ENCODE peak calls at places on chromosome 4, in five cellular contexts. J is neural crest cell, Q is lung, I is lower lobe of right lung, M is MCF 10A. P is an unnamed sample.

GRCh38 chr4:32775049-32775448 is 2054.9 kb downstream of the PCDH7 start:
- DNase-seq in J (no peak), Q (no peak), I (no peak), M (peak; percentile 65), P (peak; percentile 61)

GRCh38 chr4:177235026-177235425 is 74.6 kb upstream of the NEIL3 start:
- DNase-seq in J (no peak), Q (no peak), I (no peak), M (peak; percentile 4), P (peak; percentile 14)

GRCh38 chr4:174873931-174874330 is 44.2 kb upstream of the ADAM29 start:
- DNase-seq in J (no peak), Q (no peak), I (no peak), M (peak; percentile 63), P (peak; percentile 13)

GRCh38 chr4:25157071-25157470 is 3.2 kb downstream of the SEPSECS start:
- DNase-seq in J (no peak), Q (no peak), I (no peak), M (no peak), P (no peak)

GRCh38 chr4:8267077-8267476 is 2.5 kb upstream of the HTRA3 start:
- DNase-seq in J (peak; percentile 49), Q (peak; percentile 68), I (peak; percentile 85), M (peak; percentile 81), P (peak; percentile 52)

GRCh38 chr4:153488006-153488718 is 22.0 kb downstream of the TMEM131L start:
- DNase-seq in J (no peak), Q (peak; percentile 37), I (no peak), M (no peak), P (peak; percentile 37)

GRCh38 chr4:118034061-118034785 is at the start of gene NDST3:
- DNase-seq in J (peak; percentile 64), Q (peak; percentile 55), I (peak; percentile 64), M (peak; percentile 88), P (peak; percentile 53)

GRCh38 chr4:81369898-81370297 is 101.8 kb downstream of the RASGEF1B start:
- DNase-seq in J (no peak), Q (no peak), I (no peak), M (no peak), P (no peak)

GRCh38 chr4:184824081-184824775 is 1.5 kb downstream of the ACSL1 start:
- DNase-seq in J (no peak), Q (no peak), I (no peak), M (no peak), P (no peak)

GRCh38 chr4:15653864-15654391 is 1.2 kb downstream of the FBXL5 start:
- DNase-seq in J (peak; percentile 5), Q (no peak), I (no peak), M (peak; percentile 68), P (no peak)

GRCh38 chr4:46389301-46389761 is 597 bp downstream of the GABRA2 start:
- DNase-seq in J (peak; percentile 12), Q (no peak), I (no peak), M (peak; percentile 45), P (no peak)

DNA sequence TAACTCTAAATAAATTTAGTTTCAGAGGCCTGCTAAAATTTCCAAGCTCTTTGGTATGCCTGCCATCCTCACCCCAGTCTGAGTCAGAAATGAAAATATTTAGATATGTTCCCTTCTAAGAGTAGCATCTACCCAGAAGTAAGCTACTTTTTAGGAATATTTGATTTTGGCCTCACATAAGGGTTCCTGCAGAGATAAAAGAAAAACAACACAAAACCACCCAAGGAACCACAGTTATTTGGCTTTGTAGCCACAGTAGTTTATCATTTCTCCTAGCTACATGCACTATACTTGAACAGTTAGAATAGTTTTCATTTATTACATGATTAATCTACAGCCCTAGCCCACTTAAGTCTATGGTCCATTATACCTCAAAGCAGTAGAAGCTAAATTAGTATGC is 192.5 kb upstream of the FAM241A start:
- DNase-seq in J (no peak), Q (no peak), I (no peak), M (no peak), P (no peak)
- TF ChIP-seq CTCF in J (no peak), Q (no peak), I (no peak), M (no peak), P (no peak)

GRCh38 chr4:72948080-72948479 is 121.4 kb downstream of the COX18 start:
- DNase-seq in J (no peak), Q (no peak), I (no peak), M (no peak), P (no peak)

GRCh38 chr4:72954811-72955210 is 114.7 kb downstream of the COX18 start:
- DNase-seq in J (no peak), Q (no peak), I (no peak), M (no peak), P (no peak)

GRCh38 chr4:72951628-72952027 is 117.9 kb downstream of the COX18 start:
- DNase-seq in J (no peak), Q (no peak), I (no peak), M (peak; percentile 45), P (peak; percentile 92)

GRCh38 chr4:72945719-72946336 is 123.7 kb downstream of the COX18 start:
- DNase-seq in J (no peak), Q (no peak), I (no peak), M (no peak), P (no peak)

GRCh38 chr4:72951147-72951546 is 118.4 kb downstream of the COX18 start:
- DNase-seq in J (no peak), Q (no peak), I (no peak), M (no peak), P (no peak)
- TF ChIP-seq CTCF in J (peak; percentile 47), Q (no peak), I (no peak), M (no peak), P (no peak)

GRCh38 chr4:123802082-123802658 is 405.6 kb downstream of the SPRY1 start:
- DNase-seq in J (no peak), Q (no peak), I (no peak), M (no peak), P (no peak)
- TF ChIP-seq CTCF in J (no peak), Q (no peak), I (no peak), M (no peak), P (no peak)

GRCh38 chr4:41389356-41389755 is 132.6 kb downstream of the UCHL1 start:
- DNase-seq in J (no peak), Q (no peak), I (no peak), M (no peak), P (no peak)
- TF ChIP-seq CTCF in J (no peak), Q (no peak), I (no peak), M (no peak), P (no peak)

GRCh38 chr4:145867416-145867815 is 71.2 kb downstream of the ZNF827 start:
- DNase-seq in J (no peak), Q (no peak), I (no peak), M (no peak), P (no peak)

GRCh38 chr4:145863191-145863590 is 75.4 kb downstream of the ZNF827 start:
- DNase-seq in J (no peak), Q (no peak), I (no peak), M (no peak), P (no peak)

GRCh38 chr4:145865274-145865941 is 73.2 kb downstream of the ZNF827 start:
- DNase-seq in J (no peak), Q (no peak), I (no peak), M (no peak), P (no peak)

DNA sequence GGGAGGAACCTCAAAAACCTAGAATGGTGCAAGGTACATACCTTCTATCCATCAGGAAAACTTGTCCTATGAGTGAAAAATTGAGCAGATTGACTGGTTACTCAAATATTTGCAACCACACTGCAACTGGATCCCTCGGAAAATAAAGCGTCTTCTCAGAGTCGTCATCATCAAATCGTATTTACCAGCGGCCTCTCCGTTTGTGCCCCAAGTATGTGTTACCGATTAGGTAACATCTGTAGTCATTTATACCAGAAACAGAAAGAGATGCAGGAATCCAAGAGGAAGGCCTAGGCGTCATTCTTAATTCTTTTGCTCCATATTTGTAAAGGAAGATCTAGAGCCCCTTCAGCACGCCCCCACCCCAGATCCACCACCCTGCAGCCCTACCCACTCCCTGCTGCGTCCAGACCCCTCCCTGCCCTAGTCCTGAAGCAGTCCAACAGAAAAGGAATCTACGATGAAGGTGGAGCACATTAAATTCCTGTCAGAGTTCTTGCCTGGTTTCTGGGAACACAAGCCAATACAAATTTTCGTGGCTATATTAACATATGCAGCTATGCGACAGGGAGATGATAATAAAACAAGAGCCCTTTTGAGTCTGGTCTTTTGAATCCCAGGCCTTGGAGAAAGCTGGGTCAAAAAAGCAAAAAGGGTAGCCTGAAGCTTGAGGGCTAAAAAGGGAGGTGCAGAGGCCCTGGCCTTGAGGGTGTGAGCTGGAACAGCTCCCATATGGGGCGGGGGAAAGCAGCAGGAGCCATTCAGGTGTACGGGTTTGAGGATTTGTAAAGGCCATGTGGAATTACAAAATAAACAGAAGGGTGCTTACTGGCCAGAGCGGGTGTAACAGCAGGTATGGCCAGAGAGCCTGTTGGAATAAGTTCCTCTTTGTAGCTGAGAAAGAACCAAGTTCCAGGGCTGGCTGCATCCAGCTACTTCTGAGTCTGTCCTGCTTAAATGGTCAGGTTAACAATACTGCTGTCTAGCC is 77.0 kb downstream of the ZNF827 start:
- DNase-seq in J (no peak), Q (peak; percentile 35), I (peak; percentile 61), M (no peak), P (no peak)
- TF ChIP-seq CTCF in J (no peak), Q (no peak), I (no peak), M (no peak), P (no peak)

GRCh38 chr4:1797861-1798529 is 4.9 kb downstream of the FGFR3 start:
- DNase-seq in J (no peak), Q (no peak), I (no peak), M (no peak), P (no peak)

GRCh38 chr4:1797298-1797860 is 4.3 kb downstream of the FGFR3 start:
- DNase-seq in J (no peak), Q (no peak), I (no peak), M (no peak), P (no peak)

GRCh38 chr4:1794809-1795303 is 1.8 kb downstream of the FGFR3 start:
- DNase-seq in J (no peak), Q (no peak), I (no peak), M (no peak), P (no peak)

GRCh38 chr4:1795304-1796195 is 2.5 kb downstream of the FGFR3 start:
- DNase-seq in J (no peak), Q (no peak), I (no peak), M (no peak), P (no peak)

GRCh38 chr4:1796486-1797204 is 3.6 kb downstream of the FGFR3 start:
- DNase-seq in J (no peak), Q (no peak), I (no peak), M (no peak), P (no peak)
- TF ChIP-seq CTCF in J (no peak), Q (no peak), I (no peak), M (no peak), P (no peak)

GRCh38 chr4:19227701-19228100 is 1024.0 kb upstream of the SLIT2 start:
- DNase-seq in J (no peak), Q (no peak), I (no peak), M (no peak), P (no peak)

DNA sequence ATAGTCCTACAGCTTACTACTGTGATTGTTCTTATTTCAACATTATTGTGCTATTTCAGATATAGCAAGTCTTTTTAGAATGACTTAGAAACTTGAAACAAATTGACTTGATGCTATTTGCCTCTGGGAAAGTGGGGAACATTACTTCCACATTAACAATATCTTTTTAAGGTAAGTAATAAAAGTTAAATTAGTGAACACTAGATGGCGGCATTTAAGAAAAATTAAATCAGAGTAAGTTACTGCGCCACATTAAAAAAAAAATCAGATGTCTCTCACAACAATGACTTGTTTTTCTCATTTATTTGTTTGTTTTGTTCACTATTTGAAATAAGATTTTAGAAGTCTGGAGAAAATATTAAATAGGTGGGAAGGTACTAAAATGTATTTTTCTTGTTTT is 1026.9 kb upstream of the SLIT2 start:
- DNase-seq in J (no peak), Q (no peak), I (no peak), M (peak; percentile 27), P (peak; percentile 47)
- TF ChIP-seq CTCF in J (peak; percentile 71), Q (no peak), I (peak; percentile 18), M (peak; percentile 26), P (no peak)

GRCh38 chr4:783133-783541 is 42.8 kb downstream of the CPLX1 start:
- DNase-seq in J (no peak), Q (no peak), I (no peak), M (no peak), P (no peak)
- TF ChIP-seq CTCF in J (no peak), Q (no peak), I (no peak), M (no peak), P (no peak)

P was measured in bronchial epithelial cell.